ENCODE peak calls at places on chromosome 16, in eight cellular contexts. One of them, this sample, is unnamed.
A peak's percentile ranks its signal among the peaks of the same experiment; 100 is the strongest.

GRCh38 chr16:26705346-26705745 is 361.4 kb upstream of the C16orf82 start:
- DNase-seq in IMR-90: no peak
- DNase-seq in neuronal stem cell: no peak
- DNase-seq in mesenchymal stem cell: no peak
- DNase-seq in PC-9: no peak
- DNase-seq in GM23248: no peak
- DNase-seq in astrocyte: no peak
- DNase-seq in DND-41: no peak
- DNase-seq in this sample: no peak

GRCh38 chr16:84177740-84178070 is 9.2 kb downstream of the TAF1C start:
- DNase-seq in IMR-90: peak; percentile 81
- DNase-seq in neuronal stem cell: no peak
- DNase-seq in mesenchymal stem cell: peak; percentile 51
- DNase-seq in PC-9: no peak
- DNase-seq in GM23248: peak; percentile 78
- DNase-seq in astrocyte: peak; percentile 83
- DNase-seq in DND-41: no peak
- DNase-seq in this sample: no peak

GRCh38 chr16:47624563-47624962 is 163.4 kb downstream of the PHKB start:
- DNase-seq in IMR-90: no peak
- DNase-seq in neuronal stem cell: no peak
- DNase-seq in mesenchymal stem cell: no peak
- DNase-seq in PC-9: no peak
- DNase-seq in GM23248: no peak
- DNase-seq in astrocyte: no peak
- DNase-seq in DND-41: no peak
- DNase-seq in this sample: no peak

GRCh38 chr16:51952500-51952899 is 594.4 kb downstream of the TOX3 start:
- DNase-seq in IMR-90: peak; percentile 20
- DNase-seq in neuronal stem cell: no peak
- DNase-seq in mesenchymal stem cell: no peak
- DNase-seq in PC-9: no peak
- DNase-seq in GM23248: peak; percentile 8
- DNase-seq in astrocyte: no peak
- DNase-seq in DND-41: no peak
- DNase-seq in this sample: no peak

GRCh38 chr16:3961449-3961849 is 80.9 kb upstream of the CREBBP start:
- DNase-seq in IMR-90: peak; percentile 45
- DNase-seq in neuronal stem cell: no peak
- DNase-seq in mesenchymal stem cell: no peak
- DNase-seq in PC-9: no peak
- DNase-seq in GM23248: peak; percentile 79
- DNase-seq in astrocyte: peak; percentile 47
- DNase-seq in DND-41: no peak
- DNase-seq in this sample: no peak

GRCh38 chr16:973366-973765 is 2.6 kb upstream of the LMF1 start:
- DNase-seq in IMR-90: no peak
- DNase-seq in neuronal stem cell: no peak
- DNase-seq in mesenchymal stem cell: no peak
- DNase-seq in PC-9: no peak
- DNase-seq in GM23248: no peak
- DNase-seq in astrocyte: no peak
- DNase-seq in DND-41: no peak
- DNase-seq in this sample: no peak

GRCh38 chr16:6106061-6106460 is 1008.5 kb upstream of the EEF2KMT start:
- DNase-seq in IMR-90: no peak
- DNase-seq in neuronal stem cell: no peak
- DNase-seq in mesenchymal stem cell: no peak
- DNase-seq in PC-9: no peak
- DNase-seq in GM23248: no peak
- DNase-seq in astrocyte: no peak
- DNase-seq in DND-41: no peak
- DNase-seq in this sample: no peak

GRCh38 chr16:56370836-56371235 is 54.5 kb downstream of the AMFR start:
- DNase-seq in IMR-90: peak; percentile 32
- DNase-seq in neuronal stem cell: no peak
- DNase-seq in mesenchymal stem cell: peak; percentile 57
- DNase-seq in PC-9: peak; percentile 73
- DNase-seq in GM23248: no peak
- DNase-seq in astrocyte: no peak
- DNase-seq in DND-41: no peak
- DNase-seq in this sample: peak; percentile 32

GRCh38 chr16:9836118-9836736 is 346.0 kb downstream of the GRIN2A start:
- DNase-seq in IMR-90: no peak
- DNase-seq in neuronal stem cell: peak; percentile 55
- DNase-seq in mesenchymal stem cell: no peak
- DNase-seq in PC-9: no peak
- DNase-seq in GM23248: peak; percentile 50
- DNase-seq in astrocyte: peak; percentile 24
- DNase-seq in DND-41: peak; percentile 51
- DNase-seq in this sample: peak; percentile 62

GRCh38 chr16:19085679-19086200 is 18.3 kb downstream of the COQ7 start:
- DNase-seq in IMR-90: no peak
- DNase-seq in neuronal stem cell: no peak
- DNase-seq in mesenchymal stem cell: peak; percentile 34
- DNase-seq in PC-9: no peak
- DNase-seq in GM23248: peak; percentile 23
- DNase-seq in astrocyte: peak; percentile 19
- DNase-seq in DND-41: no peak
- DNase-seq in this sample: peak; percentile 50

GRCh38 chr16:65119905-65120341 is 1.9 kb downstream of the CDH11 start:
- DNase-seq in IMR-90: peak; percentile 76
- DNase-seq in neuronal stem cell: peak; percentile 48
- DNase-seq in mesenchymal stem cell: peak; percentile 73
- DNase-seq in PC-9: no peak
- DNase-seq in GM23248: peak; percentile 74
- DNase-seq in astrocyte: peak; percentile 85
- DNase-seq in DND-41: no peak
- DNase-seq in this sample: peak; percentile 20

GRCh38 chr16:66928702-66929388 is 3.5 kb upstream of the RRAD start:
- DNase-seq in IMR-90: peak; percentile 35
- DNase-seq in neuronal stem cell: no peak
- DNase-seq in mesenchymal stem cell: peak; percentile 55
- DNase-seq in PC-9: peak; percentile 44
- DNase-seq in GM23248: peak; percentile 68
- DNase-seq in astrocyte: no peak
- DNase-seq in DND-41: peak; percentile 49
- DNase-seq in this sample: peak; percentile 55

GRCh38 chr16:19532601-19533000 is 8.9 kb downstream of the CCP110 start:
- DNase-seq in IMR-90: no peak
- DNase-seq in neuronal stem cell: no peak
- DNase-seq in mesenchymal stem cell: no peak
- DNase-seq in PC-9: no peak
- DNase-seq in GM23248: no peak
- DNase-seq in astrocyte: no peak
- DNase-seq in DND-41: no peak
- DNase-seq in this sample: no peak

GRCh38 chr16:57165923-57166322 is 19.9 kb downstream of the PSME3IP1 start:
- DNase-seq in IMR-90: peak; percentile 43
- DNase-seq in neuronal stem cell: no peak
- DNase-seq in mesenchymal stem cell: no peak
- DNase-seq in PC-9: no peak
- DNase-seq in GM23248: no peak
- DNase-seq in astrocyte: peak; percentile 38
- DNase-seq in DND-41: no peak
- DNase-seq in this sample: no peak

GRCh38 chr16:66863707-66864106 is 16.6 kb upstream of the PDP2 start:
- DNase-seq in IMR-90: no peak
- DNase-seq in neuronal stem cell: no peak
- DNase-seq in mesenchymal stem cell: no peak
- DNase-seq in PC-9: no peak
- DNase-seq in GM23248: no peak
- DNase-seq in astrocyte: no peak
- DNase-seq in DND-41: no peak
- DNase-seq in this sample: no peak

GRCh38 chr16:53911506-53911905 is 207.6 kb downstream of the FTO start:
- DNase-seq in IMR-90: no peak
- DNase-seq in neuronal stem cell: no peak
- DNase-seq in mesenchymal stem cell: peak; percentile 48
- DNase-seq in PC-9: no peak
- DNase-seq in GM23248: no peak
- DNase-seq in astrocyte: no peak
- DNase-seq in DND-41: no peak
- DNase-seq in this sample: no peak

GRCh38 chr16:17302213-17302612 is 168.5 kb downstream of the XYLT1 start:
- DNase-seq in IMR-90: no peak
- DNase-seq in neuronal stem cell: no peak
- DNase-seq in mesenchymal stem cell: no peak
- DNase-seq in PC-9: no peak
- DNase-seq in GM23248: no peak
- DNase-seq in astrocyte: no peak
- DNase-seq in DND-41: no peak
- DNase-seq in this sample: no peak

GRCh38 chr16:1991588-1992474 is 2.1 kb downstream of the SYNGR3 start:
- DNase-seq in IMR-90: peak; percentile 83
- DNase-seq in neuronal stem cell: peak; percentile 92
- DNase-seq in mesenchymal stem cell: peak; percentile 87
- DNase-seq in PC-9: peak; percentile 94
- DNase-seq in GM23248: peak; percentile 92
- DNase-seq in astrocyte: peak; percentile 53
- DNase-seq in DND-41: no peak
- DNase-seq in this sample: peak; percentile 95

GRCh38 chr16:1991135-1991551 is 1.4 kb downstream of the SYNGR3 start:
- DNase-seq in IMR-90: no peak
- DNase-seq in neuronal stem cell: no peak
- DNase-seq in mesenchymal stem cell: no peak
- DNase-seq in PC-9: no peak
- DNase-seq in GM23248: no peak
- DNase-seq in astrocyte: no peak
- DNase-seq in DND-41: no peak
- DNase-seq in this sample: no peak

GRCh38 chr16:1990336-1991134 is 765 bp downstream of the SYNGR3 start:
- DNase-seq in IMR-90: no peak
- DNase-seq in neuronal stem cell: no peak
- DNase-seq in mesenchymal stem cell: no peak
- DNase-seq in PC-9: no peak
- DNase-seq in GM23248: no peak
- DNase-seq in astrocyte: no peak
- DNase-seq in DND-41: no peak
- DNase-seq in this sample: peak; percentile 78

GRCh38 chr16:1989209-1989825 is 453 bp upstream of the SYNGR3 start:
- DNase-seq in IMR-90: no peak
- DNase-seq in neuronal stem cell: no peak
- DNase-seq in mesenchymal stem cell: no peak
- DNase-seq in PC-9: no peak
- DNase-seq in GM23248: no peak
- DNase-seq in astrocyte: no peak
- DNase-seq in DND-41: no peak
- DNase-seq in this sample: no peak

GRCh38 chr16:1989826-1990335 is at the start of gene SYNGR3:
- DNase-seq in IMR-90: no peak
- DNase-seq in neuronal stem cell: no peak
- DNase-seq in mesenchymal stem cell: no peak
- DNase-seq in PC-9: no peak
- DNase-seq in GM23248: peak; percentile 66
- DNase-seq in astrocyte: no peak
- DNase-seq in DND-41: no peak
- DNase-seq in this sample: peak; percentile 56
- H2AFZ ChIP-seq in IMR-90: peak within 1 kb of the TSS; percentile 84
- H2AFZ ChIP-seq in neuronal stem cell: peak within 1 kb of the TSS; percentile 87
- H2AFZ ChIP-seq in mesenchymal stem cell: no peak within 1 kb of the TSS
- H2AFZ ChIP-seq in PC-9: peak within 1 kb of the TSS; percentile 65
- H2AFZ ChIP-seq in GM23248: no peak within 1 kb of the TSS
- H2AFZ ChIP-seq in astrocyte: peak within 1 kb of the TSS; percentile 34
- H2AFZ ChIP-seq in DND-41: no peak within 1 kb of the TSS
- H2AFZ ChIP-seq in this sample: peak within 1 kb of the TSS; percentile 53

GRCh38 chr16:68083861-68084503 is 1.2 kb upstream of the NFATC3 start:
- DNase-seq in IMR-90: peak; percentile 37
- DNase-seq in neuronal stem cell: peak; percentile 53
- DNase-seq in mesenchymal stem cell: peak; percentile 75
- DNase-seq in PC-9: peak; percentile 46
- DNase-seq in GM23248: peak; percentile 49
- DNase-seq in astrocyte: peak; percentile 23
- DNase-seq in DND-41: no peak
- DNase-seq in this sample: peak; percentile 45
- H2AFZ ChIP-seq in IMR-90: peak overlapping the region; percentile 93
- H2AFZ ChIP-seq in neuronal stem cell: peak overlapping the region; percentile 93
- H2AFZ ChIP-seq in mesenchymal stem cell: peak overlapping the region; percentile 33
- H2AFZ ChIP-seq in PC-9: no peak overlapping the region
- H2AFZ ChIP-seq in GM23248: peak overlapping the region; percentile 99
- H2AFZ ChIP-seq in astrocyte: peak overlapping the region; percentile 98
- H2AFZ ChIP-seq in DND-41: peak overlapping the region; percentile 100
- H2AFZ ChIP-seq in this sample: peak overlapping the region; percentile 85

GRCh38 chr16:81220369-81220768 is 18.1 kb upstream of the BCO1 start:
- DNase-seq in IMR-90: no peak
- DNase-seq in neuronal stem cell: no peak
- DNase-seq in mesenchymal stem cell: no peak
- DNase-seq in PC-9: no peak
- DNase-seq in GM23248: no peak
- DNase-seq in astrocyte: no peak
- DNase-seq in DND-41: no peak
- DNase-seq in this sample: no peak
- H2AFZ ChIP-seq in IMR-90: no peak overlapping the region
- H2AFZ ChIP-seq in neuronal stem cell: peak overlapping the region; percentile 42
- H2AFZ ChIP-seq in mesenchymal stem cell: no peak overlapping the region
- H2AFZ ChIP-seq in PC-9: no peak overlapping the region
- H2AFZ ChIP-seq in GM23248: no peak overlapping the region
- H2AFZ ChIP-seq in astrocyte: no peak overlapping the region
- H2AFZ ChIP-seq in DND-41: no peak overlapping the region
- H2AFZ ChIP-seq in this sample: no peak overlapping the region

GRCh38 chr16:70465999-70466811 is 11.8 kb downstream of the FCSK start:
- DNase-seq in IMR-90: no peak
- DNase-seq in neuronal stem cell: no peak
- DNase-seq in mesenchymal stem cell: no peak
- DNase-seq in PC-9: no peak
- DNase-seq in GM23248: no peak
- DNase-seq in astrocyte: no peak
- DNase-seq in DND-41: no peak
- DNase-seq in this sample: no peak

GRCh38 chr16:70467113-70467512 is 12.7 kb downstream of the FCSK start:
- DNase-seq in IMR-90: no peak
- DNase-seq in neuronal stem cell: no peak
- DNase-seq in mesenchymal stem cell: no peak
- DNase-seq in PC-9: no peak
- DNase-seq in GM23248: no peak
- DNase-seq in astrocyte: no peak
- DNase-seq in DND-41: no peak
- DNase-seq in this sample: no peak

GRCh38 chr16:70467608-70468007 is 13.2 kb downstream of the FCSK start:
- DNase-seq in IMR-90: no peak
- DNase-seq in neuronal stem cell: no peak
- DNase-seq in mesenchymal stem cell: no peak
- DNase-seq in PC-9: no peak
- DNase-seq in GM23248: no peak
- DNase-seq in astrocyte: no peak
- DNase-seq in DND-41: no peak
- DNase-seq in this sample: no peak

GRCh38 chr16:70468776-70469525 is 14.6 kb downstream of the FCSK start:
- DNase-seq in IMR-90: no peak
- DNase-seq in neuronal stem cell: no peak
- DNase-seq in mesenchymal stem cell: no peak
- DNase-seq in PC-9: no peak
- DNase-seq in GM23248: no peak
- DNase-seq in astrocyte: no peak
- DNase-seq in DND-41: no peak
- DNase-seq in this sample: no peak

DNA sequence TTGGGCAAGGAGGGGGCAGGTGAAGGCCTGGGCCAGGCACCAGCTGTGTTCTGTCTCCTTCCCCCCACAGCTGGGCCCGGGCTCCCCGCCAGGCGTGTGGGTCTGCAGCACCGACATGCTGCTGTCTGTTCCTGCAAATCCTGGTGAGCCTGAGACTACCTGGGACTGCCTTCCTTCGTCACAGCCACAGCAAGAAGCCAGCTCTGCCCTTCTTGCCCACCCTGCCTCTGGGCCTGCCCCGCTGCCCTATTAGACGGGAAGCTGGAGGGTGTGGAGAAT is 12.4 kb downstream of the FCSK start:
- DNase-seq in IMR-90: no peak
- DNase-seq in neuronal stem cell: no peak
- DNase-seq in mesenchymal stem cell: no peak
- DNase-seq in PC-9: no peak
- DNase-seq in GM23248: no peak
- DNase-seq in astrocyte: no peak
- DNase-seq in DND-41: no peak
- DNase-seq in this sample: no peak
- H2AFZ ChIP-seq in IMR-90: no peak overlapping the region
- H2AFZ ChIP-seq in neuronal stem cell: no peak overlapping the region
- H2AFZ ChIP-seq in mesenchymal stem cell: no peak overlapping the region
- H2AFZ ChIP-seq in PC-9: no peak overlapping the region
- H2AFZ ChIP-seq in GM23248: no peak overlapping the region
- H2AFZ ChIP-seq in astrocyte: no peak overlapping the region
- H2AFZ ChIP-seq in DND-41: no peak overlapping the region
- H2AFZ ChIP-seq in this sample: no peak overlapping the region

This sample was measured in hepatocyte.